ENCODE peak calls at places on chromosomes 5 and 9, in four cellular contexts. P, Z, B and N are unnamed samples.

GRCh38 chr5:106940986-106941385 is 729.8 kb downstream of the EFNA5 start:
- DNase-seq in P (no peak), Z (no peak), B (no peak), N (no peak)

GRCh38 chr9:2741441-2742158 is 24.3 kb downstream of the KCNV2 start:
- DNase-seq in B (no peak), P (no peak), Z (no peak), N (no peak)

GRCh38 chr5:72543811-72544210 is 36.6 kb upstream of the ZNF366 start:
- DNase-seq in Z (no peak), P (no peak), B (no peak), N (no peak)

GRCh38 chr9:77883846-77884771 is 147.5 kb downstream of the GNAQ start:
- DNase-seq in B (no peak), P (no peak), Z (no peak), N (no peak)

GRCh38 chr5:153752890-153753289 is 262.4 kb downstream of the GRIA1 start:
- DNase-seq in Z (no peak), B (no peak), P (no peak), N (no peak)

GRCh38 chr5:10583663-10584572 is 20.0 kb downstream of the ANKRD33B start:
- DNase-seq in P (no peak), B (peak; percentile 29), Z (no peak), N (no peak)

GRCh38 chr5:170821257-170821800 is 37.8 kb downstream of the GABRP start:
- DNase-seq in Z (no peak), B (no peak), P (no peak), N (no peak)

GRCh38 chr5:154967419-154968024 is 26.6 kb downstream of the MRPL22 start:
- DNase-seq in P (peak; percentile 30), B (no peak), Z (no peak), N (no peak)

GRCh38 chr5:176402684-176403083 is 13.7 kb downstream of the CLTB start:
- DNase-seq in P (peak; percentile 61), B (no peak), Z (no peak), N (no peak)

GRCh38 chr9:130732131-130732530 is 38.6 kb downstream of the EXOSC2 start:
- DNase-seq in P (peak; percentile 44), B (no peak), Z (peak; percentile 60), N (no peak)

GRCh38 chr5:36897616-36898015 is 21.0 kb downstream of the NIPBL start:
- DNase-seq in Z (no peak), P (no peak), B (no peak), N (no peak)

GRCh38 chr9:35103660-35104191 is 795 bp upstream of the STOML2 start:
- DNase-seq in P (no peak), B (no peak), Z (no peak), N (no peak)

GRCh38 chr9:30089428-30089827 is 2295.0 kb upstream of the ACO1 start:
- DNase-seq in P (no peak), Z (no peak), B (no peak), N (no peak)

GRCh38 chr5:17206021-17206420 is 11.4 kb upstream of the BASP1 start:
- DNase-seq in Z (no peak), P (no peak), B (no peak), N (no peak)

GRCh38 chr5:108788142-108788541 is 40.4 kb downstream of the FER start:
- DNase-seq in P (peak; percentile 26), B (no peak), Z (no peak), N (no peak)

GRCh38 chr5:164876793-164877192 is 1371.4 kb downstream of the MAT2B start:
- DNase-seq in P (no peak), Z (no peak), B (no peak), N (no peak)

GRCh38 chr9:13269589-13270452 is 9.7 kb downstream of the MPDZ start:
- DNase-seq in B (no peak), P (no peak), Z (peak; percentile 27), N (no peak)

GRCh38 chr5:79436224-79436623 is 77.7 kb downstream of the HOMER1 start:
- DNase-seq in B (no peak), Z (no peak), P (no peak), N (no peak)

GRCh38 chr5:131513780-131514179 is 121.2 kb downstream of the RAPGEF6 start:
- DNase-seq in B (no peak), P (no peak), Z (no peak), N (no peak)

GRCh38 chr9:112310826-112311225 is 22.6 kb downstream of the PTBP3 start:
- DNase-seq in P (no peak), B (no peak), Z (no peak), N (no peak)

GRCh38 chr9:112312139-112312538 is 21.3 kb downstream of the PTBP3 start:
- DNase-seq in Z (no peak), B (no peak), P (no peak), N (no peak)

GRCh38 chr9:112311497-112311896 is 21.9 kb downstream of the PTBP3 start:
- DNase-seq in P (no peak), Z (no peak), B (no peak), N (no peak)

DNA sequence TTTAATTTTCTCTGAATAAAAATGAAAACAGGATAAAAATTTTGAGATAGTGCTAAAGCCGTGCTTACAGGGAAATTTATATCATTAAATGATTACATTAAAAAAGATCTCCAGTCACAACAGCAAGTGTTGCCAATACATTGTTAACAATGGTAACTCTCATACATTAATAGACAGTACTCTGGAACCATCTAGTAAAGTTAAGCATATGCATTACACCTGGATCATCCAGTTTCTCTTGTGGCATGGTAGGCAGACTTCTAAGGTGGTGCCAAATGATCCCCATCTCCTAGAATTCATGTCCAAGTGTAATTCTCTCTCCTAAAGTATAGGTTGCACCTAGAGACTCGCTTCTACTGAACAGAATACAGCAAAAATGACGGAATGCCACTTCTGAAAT is 17.5 kb downstream of the PTBP3 start:
- DNase-seq in Z (no peak), P (no peak), B (no peak), N (no peak)
- H3K79me2 ChIP-seq in Z (peaks cover 99% of the 10 kb centered on the region), P (peaks cover 99% of the 10 kb centered on the region), B (peaks cover 6% of the 10 kb centered on the region), N (peaks cover 76% of the 10 kb centered on the region)

GRCh38 chr5:35009657-35010056 is 38.1 kb downstream of the AGXT2 start:
- DNase-seq in B (no peak), Z (no peak), P (no peak), N (no peak)
- TF ChIP-seq NRF1 in B (no peak), Z (no peak), P (no peak), N (no peak)

GRCh38 chr9:127020036-127020435 is 102.4 kb downstream of the ANGPTL2 start:
- DNase-seq in Z (no peak), P (no peak), B (no peak), N (no peak)

GRCh38 chr9:127020526-127021078 is 101.8 kb downstream of the ANGPTL2 start:
- DNase-seq in P (no peak), B (no peak), Z (no peak), N (no peak)

GRCh38 chr9:127025042-127025441 is 97.4 kb downstream of the ANGPTL2 start:
- DNase-seq in B (no peak), Z (no peak), P (no peak), N (no peak)

GRCh38 chr9:127021664-127022337 is 100.6 kb downstream of the ANGPTL2 start:
- DNase-seq in B (no peak), P (peak; percentile 79), Z (peak; percentile 21), N (no peak)

DNA sequence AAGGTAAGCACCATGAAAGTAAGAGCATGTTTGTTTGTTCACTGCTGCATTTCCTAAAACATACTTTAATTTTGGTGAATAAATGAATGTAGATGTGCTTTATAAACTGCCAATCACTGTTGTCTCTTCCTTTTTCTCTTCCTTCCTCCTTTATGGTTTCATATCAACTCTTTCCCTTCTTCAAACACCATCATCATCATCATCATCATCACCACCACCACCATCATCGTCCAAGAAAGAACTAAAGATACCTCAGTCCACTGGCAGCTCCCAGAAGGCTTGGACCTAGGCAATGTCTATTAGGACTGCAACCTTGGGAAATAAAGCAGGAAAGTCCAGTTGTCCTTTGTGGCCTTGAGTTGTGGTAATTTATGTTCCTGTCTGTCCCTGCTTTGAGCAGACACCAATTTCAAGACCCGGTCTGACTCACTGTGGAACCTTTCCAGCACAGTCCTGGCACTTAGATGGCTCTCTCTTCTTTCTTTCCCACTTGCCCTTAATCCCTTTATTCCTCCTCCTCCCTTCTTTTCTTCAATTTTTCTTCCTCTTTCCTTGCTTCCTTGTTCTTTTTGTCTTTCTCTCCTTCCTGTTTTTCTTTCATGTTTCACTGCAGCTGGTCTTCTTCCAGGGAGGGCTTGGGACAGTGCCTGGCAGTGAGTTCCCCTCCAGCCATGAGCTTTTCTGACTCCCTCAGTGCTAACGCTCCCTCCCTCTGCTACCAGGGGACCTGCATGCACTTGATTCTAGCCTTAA is 99.3 kb downstream of the ANGPTL2 start:
- DNase-seq in Z (no peak), P (no peak), B (no peak), N (no peak)
- H3K27ac ChIP-seq in Z (no peak overlapping the region), P (no peak overlapping the region), B (no peak overlapping the region), N (no peak overlapping the region)

GRCh38 chr5:142319105-142319504 is 5.7 kb downstream of the SPRY4 start:
- DNase-seq in P (no peak), B (no peak), Z (no peak), N (no peak)

GRCh38 chr5:142320851-142321560 is 3.8 kb downstream of the SPRY4 start:
- DNase-seq in B (no peak), Z (peak; percentile 63), P (peak; percentile 52), N (no peak)

GRCh38 chr5:142320427-142320732 is 4.4 kb downstream of the SPRY4 start:
- DNase-seq in Z (no peak), B (no peak), P (no peak), N (no peak)

GRCh38 chr5:142317673-142318261 is 7.1 kb downstream of the SPRY4 start:
- DNase-seq in Z (no peak), B (no peak), P (no peak), N (no peak)

DNA sequence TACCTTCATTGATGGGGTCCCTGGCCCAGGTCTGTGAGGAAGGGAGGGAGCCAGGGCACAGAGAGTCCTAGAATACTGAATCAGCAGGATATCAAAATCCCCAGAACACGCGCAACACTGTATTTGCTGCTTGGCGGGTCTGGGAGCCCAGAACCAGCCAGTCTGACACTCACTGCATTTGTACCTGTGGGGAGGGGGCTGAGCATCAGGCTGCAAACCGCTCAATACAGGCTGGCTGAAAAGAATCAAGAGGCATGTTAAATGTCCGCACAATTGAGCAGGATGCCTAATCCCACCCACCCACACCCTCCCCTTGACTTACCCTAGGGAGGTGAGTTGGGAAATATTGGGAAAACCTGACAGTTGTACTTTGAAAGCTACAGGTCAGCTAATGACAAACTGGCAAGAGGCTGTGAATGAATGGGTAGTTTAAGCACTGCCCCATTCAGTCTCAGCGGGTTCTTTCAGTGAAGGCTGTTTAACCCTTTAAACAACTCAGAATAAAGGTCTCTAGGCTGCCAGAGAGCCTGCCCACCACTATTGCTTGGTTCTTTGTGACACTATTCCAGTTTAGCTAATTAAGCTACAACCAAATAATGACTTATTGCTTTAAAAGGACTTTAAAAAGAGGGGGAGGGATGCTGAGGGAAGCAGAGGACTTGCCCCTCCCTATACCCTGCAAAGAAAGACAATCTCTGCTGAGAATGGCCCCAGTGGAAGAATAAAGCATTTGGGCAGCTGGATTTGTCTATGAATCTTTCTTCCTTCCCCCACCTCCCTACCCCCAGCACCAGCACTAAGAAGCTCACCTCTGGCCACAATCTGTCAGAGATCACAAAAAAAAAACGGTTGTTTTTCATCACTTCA is 5.0 kb downstream of the SPRY4 start:
- DNase-seq in Z (no peak), B (no peak), P (no peak), N (no peak)
- H3K79me2 ChIP-seq in Z (peaks cover 100% of the 10 kb centered on the region), B (peaks cover 87% of the 10 kb centered on the region), P (peaks cover 100% of the 10 kb centered on the region), N (peaks cover 10% of the 10 kb centered on the region)

DNA sequence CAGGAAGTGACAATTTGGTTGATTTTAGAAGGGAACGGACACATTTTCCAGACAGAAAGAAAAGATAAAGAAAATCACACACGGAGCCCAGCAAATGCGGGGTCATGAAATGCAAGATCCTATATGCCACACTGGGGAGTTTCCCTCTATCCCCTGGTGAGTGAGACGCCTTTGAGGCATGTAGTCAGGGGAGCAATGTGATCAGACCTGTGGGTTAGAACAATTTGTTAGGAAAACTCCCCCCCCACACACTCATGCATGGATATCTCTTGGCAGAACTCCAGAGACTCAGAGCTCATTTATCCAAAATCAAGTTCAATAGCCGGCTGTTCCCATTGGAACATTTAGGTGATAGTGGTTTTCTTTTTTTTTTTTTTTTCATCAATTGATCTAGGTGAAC is 71.7 kb upstream of the TRIO start:
- DNase-seq in Z (no peak), P (no peak), B (no peak), N (no peak)
- TF ChIP-seq NRF1 in Z (no peak), P (no peak), B (no peak), N (no peak)